ENCODE peak calls at places on chromosomes 13 and 19, in seven cellular contexts. G is AG04450, Q is PC-9, I is left lung, F is A673, C is esophagus squamous epithelium, N is NB4. P is an unnamed sample.

GRCh38 chr19:19538077-19538764 is at the start of gene CILP2:
- DNase-seq in G (no peak), Q (peak), I (no peak), F (peak), C (no peak), N (no peak), P (no peak)

GRCh38 chr13:80132741-80133601 is 208.0 kb downstream of the SPRY2 start:
- DNase-seq in G (no peak), Q (peak), I (no peak), F (peak), C (no peak), N (peak), P (peak)

GRCh38 chr19:51702103-51702753 is 9.1 kb downstream of the SPACA6 start:
- DNase-seq in G (no peak), Q (peak), I (peak), F (peak), C (no peak), N (no peak), P (no peak)

GRCh38 chr19:50261446-50261970 is 58.1 kb downstream of the MYH14 start:
- DNase-seq in G (no peak), Q (no peak), I (no peak), F (no peak), C (no peak), N (no peak), P (no peak)

GRCh38 chr19:47239610-47240296 is 8.8 kb upstream of the BBC3 start:
- DNase-seq in G (no peak), Q (no peak), I (peak), F (peak), C (no peak), N (peak), P (no peak)

GRCh38 chr19:3580156-3580955 is 4.9 kb upstream of the GIPC3 start:
- DNase-seq in G (peak), Q (no peak), I (no peak), F (no peak), C (no peak), N (no peak), P (no peak)

GRCh38 chr19:33335446-33335845 is 33.1 kb upstream of the CEBPA start:
- DNase-seq in G (no peak), Q (no peak), I (no peak), F (no peak), C (no peak), N (no peak), P (no peak)

GRCh38 chr13:112977091-112977490 is 8.1 kb downstream of the MCF2L start:
- DNase-seq in G (no peak), Q (no peak), I (peak), F (no peak), C (no peak), N (no peak), P (no peak)

GRCh38 chr13:21567714-21568113 is 36.3 kb downstream of the MICU2 start:
- DNase-seq in G (no peak), Q (no peak), I (no peak), F (peak), C (no peak), N (peak), P (no peak)

GRCh38 chr19:51183629-51184028 is 41.3 kb upstream of the CD33 start:
- DNase-seq in G (no peak), Q (no peak), I (no peak), F (no peak), C (no peak), N (no peak), P (no peak)

GRCh38 chr13:80334582-80335260 is 6.2 kb downstream of the SPRY2 start:
- DNase-seq in G (no peak), Q (no peak), I (no peak), F (peak), C (no peak), N (no peak), P (no peak)

DNA sequence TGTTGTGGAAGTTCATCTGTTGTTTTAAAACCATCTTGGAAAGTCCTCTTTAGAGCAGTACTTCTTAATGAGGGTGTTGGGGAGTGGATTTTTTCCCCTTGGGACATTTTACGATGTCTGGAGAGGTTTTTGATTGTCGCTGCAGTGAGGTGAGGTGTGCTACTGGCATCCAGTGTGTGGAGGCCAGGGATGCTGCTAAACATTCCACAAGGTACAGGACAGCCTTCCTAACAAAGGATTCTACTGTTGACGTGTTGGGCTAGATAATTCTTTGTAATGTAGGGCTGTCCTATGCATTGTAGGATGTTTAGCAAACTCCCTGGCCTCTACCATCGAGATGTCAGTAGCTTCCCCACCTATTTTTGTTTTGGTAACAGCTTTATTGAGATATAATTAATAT is 33.3 kb downstream of the NAA16 start:
- DNase-seq in G (no peak), Q (no peak), I (no peak), F (no peak), C (no peak), N (no peak), P (no peak)
- H3K4me3 ChIP-seq in G (no peak), Q (no peak), I (no peak), F (no peak), C (no peak), N (no peak), P (no peak)

DNA sequence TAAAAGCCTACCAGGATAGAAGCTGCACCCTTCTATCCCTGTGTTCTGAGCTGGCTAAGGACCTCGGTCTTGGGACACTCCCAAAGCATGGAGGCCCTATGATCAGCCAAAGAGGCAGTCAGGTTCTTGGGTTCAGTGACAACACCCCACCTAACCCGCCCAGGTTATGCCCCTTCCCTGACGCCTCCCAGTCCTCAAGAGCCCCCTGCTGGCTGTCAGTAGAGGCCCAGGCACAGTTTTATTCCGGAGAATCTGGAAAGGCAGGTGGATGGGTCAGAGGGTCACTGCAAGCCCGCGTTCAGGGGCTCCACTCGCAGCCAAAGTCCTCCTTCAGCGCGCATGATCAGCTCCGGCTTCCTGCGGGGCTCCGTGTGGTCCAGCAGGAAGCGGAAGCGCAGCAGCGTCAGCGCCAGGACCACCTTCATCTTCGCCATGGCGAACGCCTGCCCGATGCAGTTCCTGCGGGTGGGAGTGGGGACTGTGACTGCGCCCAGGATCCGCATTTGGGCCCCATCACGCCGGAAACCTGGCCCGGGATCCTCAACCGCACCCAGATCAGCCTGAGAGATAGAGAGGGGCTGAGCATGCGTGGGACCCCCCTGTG is 22.3 kb downstream of the OR10H3 start:
- DNase-seq in G (no peak), Q (peak), I (no peak), F (no peak), C (no peak), N (no peak), P (no peak)
- TF ChIP-seq CTCF in G (no peak), Q (peak), I (no peak), F (peak), C (peak), N (peak), P (peak)

DNA sequence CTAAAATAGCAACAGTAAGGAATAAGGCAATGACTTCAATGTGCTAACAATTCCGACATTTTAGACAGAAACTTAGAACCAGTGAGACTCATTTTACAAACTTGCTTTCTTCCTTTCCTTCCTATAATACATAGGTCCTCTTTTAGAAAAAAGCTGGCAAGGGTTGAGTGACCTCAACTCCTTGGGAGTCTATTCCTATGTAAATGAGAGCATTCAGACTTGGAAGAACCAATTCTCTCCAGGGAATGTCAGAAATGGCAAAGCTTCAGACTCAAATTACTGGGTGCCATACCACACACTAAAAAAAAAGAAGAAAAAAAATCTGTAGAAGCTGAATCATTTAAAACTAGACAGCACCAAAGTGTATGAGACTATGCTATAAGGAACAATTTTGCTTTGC is 1328.2 kb downstream of the OLFM4 start:
- DNase-seq in G (no peak), Q (no peak), I (no peak), F (no peak), C (no peak), N (no peak), P (no peak)
- H3K4me3 ChIP-seq in G (no peak), Q (no peak), I (no peak), F (no peak), C (no peak), N (no peak), P (no peak)

GRCh38 chr13:47611664-47612288 is 389.3 kb downstream of the SUCLA2 start:
- DNase-seq in G (peak), Q (no peak), I (no peak), F (no peak), C (no peak), N (no peak), P (no peak)
- TF ChIP-seq CTCF in G (peak), Q (no peak), I (no peak), F (no peak), C (no peak), N (no peak), P (no peak)